ENCODE peak calls at places on chromosomes 13 and 19, in nine cellular contexts. Z is body of pancreas, G is A549, V is heart left ventricle, E is GM23338, N is left lung, X is tibial artery, T is fibroblast of lung, A is left ventricle myocardium inferior. U is an unnamed sample.

GRCh38 chr13:40422588-40423235 is 243.7 kb downstream of the FOXO1 start:
- DNase-seq in Z (no peak), G (no peak), V (no peak), E (no peak), N (no peak), X (no peak), T (no peak), A (no peak), U (no peak)

GRCh38 chr19:2616741-2617392 is 85.6 kb downstream of the GNG7 start:
- DNase-seq in Z (no peak), G (no peak), V (no peak), E (no peak), N (peak; percentile 86), X (peak; percentile 80), T (no peak), A (peak; percentile 37), U (no peak)

GRCh38 chr19:3120611-3121231 is 15.1 kb upstream of the GNA15 start:
- DNase-seq in Z (no peak), G (no peak), V (no peak), E (no peak), N (no peak), X (no peak), T (no peak), A (no peak), U (no peak)

GRCh38 chr19:30394481-30395151 is 22.4 kb downstream of the ZNF536 start:
- DNase-seq in Z (no peak), G (no peak), V (no peak), E (no peak), N (no peak), X (no peak), T (no peak), A (no peak), U (no peak)

GRCh38 chr13:84500016-84500415 is 617.7 kb upstream of the SLITRK1 start:
- DNase-seq in Z (no peak), G (no peak), V (no peak), E (no peak), N (no peak), X (no peak), T (peak; percentile 29), A (no peak), U (no peak)

GRCh38 chr13:54241719-54242118 is 1213.1 kb downstream of the OLFM4 start:
- DNase-seq in Z (peak; percentile 5), G (no peak), V (no peak), E (no peak), N (no peak), X (no peak), T (no peak), A (no peak), U (no peak)

GRCh38 chr19:12984143-12984627 is 11.1 kb upstream of the NFIX start:
- DNase-seq in Z (no peak), G (no peak), V (no peak), E (no peak), N (no peak), X (no peak), T (peak; percentile 45), A (no peak), U (no peak)

GRCh38 chr13:51328488-51328887 is 11.0 kb upstream of the SERPINE3 start:
- DNase-seq in Z (no peak), G (no peak), V (no peak), E (peak; percentile 97), N (no peak), X (no peak), T (no peak), A (no peak), U (no peak)

GRCh38 chr19:38228491-38229439 is 4.7 kb upstream of the DPF1 start:
- DNase-seq in Z (peak; percentile 15), G (no peak), V (no peak), E (peak; percentile 87), N (no peak), X (no peak), T (no peak), A (no peak), U (no peak)

GRCh38 chr19:7870571-7871279 is 3.5 kb downstream of the PRR36 start:
- DNase-seq in Z (peak; percentile 71), G (peak; percentile 98), V (peak; percentile 48), E (peak; percentile 96), N (peak; percentile 64), X (no peak), T (peak; percentile 27), A (no peak), U (peak; percentile 52)

GRCh38 chr19:806815-807421 is 9.7 kb downstream of the PTBP1 start:
- DNase-seq in Z (peak; percentile 21), G (no peak), V (no peak), E (peak; percentile 25), N (no peak), X (no peak), T (no peak), A (no peak), U (no peak)

GRCh38 chr13:43085545-43085944 is 62.2 kb downstream of the DNAJC15 start:
- DNase-seq in Z (no peak), G (peak; percentile 20), V (no peak), E (peak; percentile 43), N (no peak), X (no peak), T (peak; percentile 26), A (no peak), U (no peak)

GRCh38 chr19:49150944-49151243 is 4.3 kb downstream of the HRC start:
- DNase-seq in Z (peak; percentile 23), G (no peak), V (peak; percentile 20), E (no peak), N (no peak), X (no peak), T (no peak), A (no peak), U (no peak)
- H3K27ac ChIP-seq in Z (peak overlapping the region; percentile 85), G (peak overlapping the region; percentile 83), V (peak overlapping the region; percentile 87), E (peak overlapping the region; percentile 90), N (peak overlapping the region; percentile 73), X (peak overlapping the region; percentile 80), T (no peak overlapping the region), A (peak overlapping the region; percentile 95), U (peak overlapping the region; percentile 67)

GRCh38 chr13:97249093-97249787 is 27.1 kb downstream of the MBNL2 start:
- DNase-seq in Z (no peak), G (no peak), V (no peak), E (no peak), N (no peak), X (no peak), T (no peak), A (no peak), U (no peak)

GRCh38 chr13:97243915-97244820 is 22.0 kb downstream of the MBNL2 start:
- DNase-seq in Z (no peak), G (no peak), V (no peak), E (no peak), N (no peak), X (no peak), T (no peak), A (no peak), U (no peak)

GRCh38 chr13:97245011-97245410 is 22.9 kb downstream of the MBNL2 start:
- DNase-seq in Z (no peak), G (no peak), V (no peak), E (no peak), N (no peak), X (no peak), T (no peak), A (no peak), U (no peak)

GRCh38 chr13:97248243-97248642 is 26.1 kb downstream of the MBNL2 start:
- DNase-seq in Z (no peak), G (no peak), V (no peak), E (no peak), N (no peak), X (no peak), T (no peak), A (no peak), U (no peak)

GRCh38 chr13:97246596-97246995 is 24.5 kb downstream of the MBNL2 start:
- DNase-seq in Z (no peak), G (no peak), V (no peak), E (no peak), N (no peak), X (no peak), T (no peak), A (no peak), U (no peak)
- H3K4me1 ChIP-seq in Z (peaks cover 92% of the 10 kb centered on the region), G (peaks cover 74% of the 10 kb centered on the region), V (peaks cover 80% of the 10 kb centered on the region), E (peaks cover 25% of the 10 kb centered on the region), N (peaks cover 66% of the 10 kb centered on the region), X (no peaks in the 10 kb centered on the region), T (peaks cover 15% of the 10 kb centered on the region), A (peaks cover 99% of the 10 kb centered on the region), U (no peaks in the 10 kb centered on the region)

GRCh38 chr13:32429406-32429909 is 1.5 kb upstream of the N4BP2L1 start:
- DNase-seq in Z (no peak), G (no peak), V (no peak), E (no peak), N (no peak), X (no peak), T (no peak), A (no peak), U (no peak)

GRCh38 chr13:32430018-32430747 is 2.3 kb upstream of the N4BP2L1 start:
- DNase-seq in Z (no peak), G (no peak), V (no peak), E (no peak), N (no peak), X (no peak), T (no peak), A (no peak), U (no peak)

GRCh38 chr13:32426981-32427851 is 714 bp downstream of the N4BP2L1 start:
- DNase-seq in Z (peak; percentile 82), G (no peak), V (peak; percentile 44), E (peak; percentile 91), N (peak; percentile 56), X (peak; percentile 80), T (peak; percentile 35), A (peak; percentile 34), U (peak; percentile 57)

GRCh38 chr13:32427852-32428580 is at the start of gene N4BP2L1:
- DNase-seq in Z (peak; percentile 88), G (peak; percentile 9), V (peak; percentile 72), E (peak; percentile 73), N (peak; percentile 88), X (peak; percentile 92), T (peak; percentile 33), A (peak; percentile 64), U (peak; percentile 75)

GRCh38 chr13:32428581-32429072 is 697 bp upstream of the N4BP2L1 start:
- DNase-seq in Z (no peak), G (no peak), V (no peak), E (no peak), N (no peak), X (no peak), T (no peak), A (no peak), U (no peak)
- H3K27ac ChIP-seq in Z (peak overlapping the region; percentile 89), G (peak overlapping the region; percentile 85), V (peak overlapping the region; percentile 91), E (no peak overlapping the region), N (peak overlapping the region; percentile 84), X (peak overlapping the region; percentile 94), T (no peak overlapping the region), A (peak overlapping the region; percentile 92), U (peak overlapping the region; percentile 93)

GRCh38 chr19:19459099-19459498 is 53.6 kb downstream of the GATAD2A start:
- DNase-seq in Z (no peak), G (no peak), V (no peak), E (no peak), N (no peak), X (no peak), T (no peak), A (no peak), U (no peak)
- H3K4me1 ChIP-seq in Z (peaks cover 56% of the 10 kb centered on the region), G (peaks cover 6% of the 10 kb centered on the region), V (peaks cover 50% of the 10 kb centered on the region), E (peaks cover 55% of the 10 kb centered on the region), N (peaks cover 81% of the 10 kb centered on the region), X (peaks cover 27% of the 10 kb centered on the region), T (peaks cover 61% of the 10 kb centered on the region), A (peaks cover 74% of the 10 kb centered on the region), U (no peaks in the 10 kb centered on the region)

U was measured in uterus.